ENCODE peak calls at places on chromosome 22, in nine cellular contexts. H, U, G, X, Z, Y, D, M and P are unnamed samples.

GRCh38 chr22:27788889-27789288 is 12.7 kb downstream of the MN1 start:
- DNase-seq in H (no peak), U (no peak), G (no peak), X (no peak), Z (no peak), Y (no peak), D (no peak), M (no peak), P (no peak)

GRCh38 chr22:44623771-44624510 is 78.1 kb upstream of the PRR5 start:
- DNase-seq in H (no peak), U (no peak), G (no peak), X (no peak), Z (no peak), Y (peak; percentile 72), D (no peak), M (peak; percentile 70), P (no peak)

GRCh38 chr22:31130873-31131272 is 8.1 kb downstream of the INPP5J start:
- DNase-seq in H (no peak), U (no peak), G (no peak), X (no peak), Z (peak; percentile 52), Y (no peak), D (no peak), M (no peak), P (no peak)

GRCh38 chr22:19607198-19608113 is 83.2 kb upstream of the CLDN5 start:
- DNase-seq in H (no peak), U (no peak), G (peak; percentile 25), X (peak; percentile 23), Z (peak; percentile 27), Y (no peak), D (no peak), M (peak; percentile 63), P (no peak)

GRCh38 chr22:18975434-18976196 is 39.5 kb upstream of the PRODH start:
- DNase-seq in H (no peak), U (no peak), G (no peak), X (no peak), Z (peak; percentile 86), Y (no peak), D (no peak), M (no peak), P (no peak)

GRCh38 chr22:20354238-20354975 is 34.5 kb upstream of the DGCR6L start:
- DNase-seq in H (no peak), U (no peak), G (no peak), X (no peak), Z (no peak), Y (no peak), D (no peak), M (no peak), P (no peak)

GRCh38 chr22:44181912-44182590 is 1.3 kb downstream of the PARVG start:
- DNase-seq in H (no peak), U (no peak), G (no peak), X (no peak), Z (no peak), Y (no peak), D (no peak), M (no peak), P (no peak)

GRCh38 chr22:21102659-21103267 is 57.0 kb downstream of the LRRC74B start:
- DNase-seq in H (no peak), U (peak; percentile 5), G (peak; percentile 75), X (peak; percentile 48), Z (peak; percentile 81), Y (peak; percentile 90), D (no peak), M (peak; percentile 90), P (peak; percentile 74)

GRCh38 chr22:28108851-28109250 is 189.8 kb upstream of the PITPNB start:
- DNase-seq in H (no peak), U (no peak), G (no peak), X (no peak), Z (no peak), Y (no peak), D (no peak), M (no peak), P (no peak)

GRCh38 chr22:29204617-29205183 is 996 bp upstream of the EMID1 start:
- DNase-seq in H (no peak), U (no peak), G (no peak), X (no peak), Z (no peak), Y (no peak), D (no peak), M (no peak), P (no peak)

GRCh38 chr22:29205260-29205597 is 467 bp upstream of the EMID1 start:
- DNase-seq in H (no peak), U (no peak), G (no peak), X (no peak), Z (no peak), Y (no peak), D (no peak), M (no peak), P (no peak)

GRCh38 chr22:29207231-29207550 is 1.5 kb downstream of the EMID1 start:
- DNase-seq in H (no peak), U (no peak), G (no peak), X (no peak), Z (no peak), Y (no peak), D (no peak), M (no peak), P (no peak)

GRCh38 chr22:29206372-29207230 is 905 bp downstream of the EMID1 start:
- DNase-seq in H (no peak), U (no peak), G (no peak), X (no peak), Z (no peak), Y (peak; percentile 86), D (no peak), M (no peak), P (no peak)

DNA sequence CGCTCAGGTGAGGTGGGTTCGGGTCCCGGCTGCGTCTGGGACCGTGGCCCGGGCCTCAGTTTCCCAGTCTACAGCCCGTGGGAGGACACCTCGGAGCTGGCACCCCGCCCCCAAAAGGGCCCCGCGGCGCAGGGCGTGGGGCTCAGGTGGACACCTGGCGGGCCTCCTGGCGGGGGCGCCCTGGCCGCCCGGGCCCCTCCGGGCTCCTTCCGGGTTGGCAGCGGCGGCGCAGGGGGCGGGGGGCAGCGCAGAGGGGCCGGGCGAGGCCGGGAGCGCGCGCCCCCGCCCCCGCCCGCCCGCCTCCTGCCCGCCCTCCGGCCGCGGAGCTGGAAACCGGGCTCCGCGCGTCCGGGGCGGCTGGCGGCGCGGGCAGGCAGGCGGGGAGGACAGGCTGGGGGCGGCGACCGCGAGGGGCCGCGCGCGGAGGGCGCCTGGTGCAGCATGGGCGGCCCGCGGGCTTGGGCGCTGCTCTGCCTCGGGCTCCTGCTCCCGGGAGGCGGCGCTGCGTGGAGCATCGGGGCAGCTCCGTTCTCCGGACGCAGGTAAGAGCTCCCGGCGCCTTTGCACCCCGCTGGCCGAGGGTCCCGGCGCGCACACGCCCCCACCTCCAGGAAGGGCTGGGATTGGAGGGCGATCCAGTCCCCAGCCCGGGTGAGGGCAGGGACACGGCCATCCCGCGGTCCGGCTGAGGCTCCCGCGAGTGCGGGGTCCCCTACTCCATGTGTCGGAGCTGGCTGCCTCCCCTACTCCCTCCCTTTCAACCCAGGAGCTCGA is at the start of gene EMID1:
- DNase-seq in H (no peak), U (no peak), G (peak; percentile 47), X (no peak), Z (peak; percentile 59), Y (peak; percentile 79), D (no peak), M (peak; percentile 81), P (no peak)
- H3K4me3 ChIP-seq in H (peak within 1 kb of the TSS; percentile 63), U (peak within 1 kb of the TSS; percentile 72), G (peak within 1 kb of the TSS; percentile 55), X (peak within 1 kb of the TSS; percentile 51), Z (peak within 1 kb of the TSS; percentile 80), Y (peak within 1 kb of the TSS; percentile 89), D (peak within 1 kb of the TSS; percentile 42), M (peak within 1 kb of the TSS; percentile 64), P (peak within 1 kb of the TSS; percentile 52)

GRCh38 chr22:41217553-41218157 is 12.5 kb downstream of the L3MBTL2 start:
- DNase-seq in H (peak; percentile 66), U (no peak), G (peak; percentile 56), X (peak; percentile 83), Z (no peak), Y (peak; percentile 75), D (peak; percentile 58), M (peak; percentile 45), P (no peak)
- TF ChIP-seq CTCF in H (no peak), U (no peak), G (no peak), X (no peak), Z (no peak), Y (no peak), D (no peak), M (no peak), P (no peak)

GRCh38 chr22:50251472-50252054 is 498 bp upstream of the HDAC10 start:
- DNase-seq in H (no peak), U (no peak), G (no peak), X (no peak), Z (no peak), Y (no peak), D (no peak), M (no peak), P (no peak)
- H3K9me3 ChIP-seq in H (no peaks in the 10 kb centered on the region), U (no peaks in the 10 kb centered on the region), G (no peaks in the 10 kb centered on the region), X (no peaks in the 10 kb centered on the region), Z (no peaks in the 10 kb centered on the region), Y (no peaks in the 10 kb centered on the region), D (no peaks in the 10 kb centered on the region), M (no peaks in the 10 kb centered on the region), P (no peaks in the 10 kb centered on the region)

DNA sequence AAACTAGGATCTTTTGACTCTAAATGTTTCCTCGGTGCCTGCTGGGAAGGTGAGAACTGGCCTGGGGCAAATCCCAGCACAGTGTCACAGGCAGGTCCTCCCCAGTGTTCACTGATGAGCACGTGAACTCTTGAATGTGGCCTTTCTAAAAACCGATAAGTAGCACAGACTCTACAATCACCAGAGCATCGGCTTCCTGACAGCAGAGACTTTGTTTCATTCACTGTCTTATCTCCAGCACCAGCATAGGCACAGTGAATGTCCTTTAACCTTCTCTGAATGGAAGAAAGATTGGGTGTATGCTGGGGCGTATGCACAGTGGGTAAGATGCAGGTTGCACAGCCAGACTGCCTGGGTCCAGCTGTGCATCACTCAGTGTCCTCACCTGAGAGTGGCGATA is 59.3 kb upstream of the EIF3D start:
- DNase-seq in H (no peak), U (no peak), G (no peak), X (no peak), Z (no peak), Y (no peak), D (no peak), M (no peak), P (no peak)
- H3K4me3 ChIP-seq in H (no peak overlapping the region), U (no peak overlapping the region), G (no peak overlapping the region), X (no peak overlapping the region), Z (no peak overlapping the region), Y (no peak overlapping the region), D (no peak overlapping the region), M (no peak overlapping the region), P (no peak overlapping the region)

GRCh38 chr22:46833228-46833627 is 70.8 kb downstream of the TBC1D22A start:
- DNase-seq in H (no peak), U (no peak), G (no peak), X (no peak), Z (peak; percentile 59), Y (peak; percentile 67), D (no peak), M (peak; percentile 47), P (no peak)
- TF ChIP-seq CTCF in H (peak; percentile 24), U (no peak), G (no peak), X (no peak), Z (peak; percentile 34), Y (peak; percentile 60), D (peak; percentile 35), M (peak; percentile 39), P (no peak)

GRCh38 chr22:49163258-49163959 is 664.3 kb downstream of the BRD1 start:
- DNase-seq in H (no peak), U (no peak), G (no peak), X (no peak), Z (no peak), Y (no peak), D (no peak), M (no peak), P (no peak)
- H3K9me3 ChIP-seq in H (peaks cover 86% of the 10 kb centered on the region), U (no peaks in the 10 kb centered on the region), G (no peaks in the 10 kb centered on the region), X (no peaks in the 10 kb centered on the region), Z (no peaks in the 10 kb centered on the region), Y (no peaks in the 10 kb centered on the region), D (no peaks in the 10 kb centered on the region), M (no peaks in the 10 kb centered on the region), P (no peaks in the 10 kb centered on the region)